ENCODE peak calls at places on chromosomes 16 and 17, in six cellular contexts. J, N, T, Z, R and Y are unnamed samples.

GRCh38 chr17:78230996-78231931 is at the start of gene TMEM235:
- DNase-seq in J (no peak), N (no peak), T (no peak), Z (no peak), R (no peak), Y (no peak)

GRCh38 chr17:82985973-82986372 is 93.4 kb upstream of the METRNL start:
- DNase-seq in J (no peak), N (no peak), T (no peak), Z (no peak), R (no peak), Y (no peak)

GRCh38 chr16:70662991-70663523 is 16.7 kb downstream of the IL34 start:
- DNase-seq in J (no peak), N (no peak), T (no peak), Z (no peak), R (no peak), Y (no peak)

GRCh38 chr17:75036643-75037268 is 10.0 kb downstream of the ATP5PD start:
- DNase-seq in J (no peak), N (peak; percentile 97), T (peak; percentile 90), Z (no peak), R (no peak), Y (no peak)

GRCh38 chr17:80609757-80610156 is 65.1 kb downstream of the RPTOR start:
- DNase-seq in J (no peak), N (no peak), T (no peak), Z (no peak), R (no peak), Y (no peak)

GRCh38 chr16:50260206-50261159 is 5.9 kb upstream of the ADCY7 start:
- DNase-seq in J (no peak), N (no peak), T (no peak), Z (no peak), R (no peak), Y (no peak)

GRCh38 chr17:50661348-50661747 is 26.7 kb downstream of the ABCC3 start:
- DNase-seq in J (no peak), N (no peak), T (no peak), Z (no peak), R (no peak), Y (no peak)

GRCh38 chr16:48350716-48351115 is 34.5 kb downstream of the SIAH1 start:
- DNase-seq in J (no peak), N (no peak), T (no peak), Z (no peak), R (no peak), Y (no peak)

GRCh38 chr17:40615295-40615988 is 32.2 kb downstream of the SMARCE1 start:
- DNase-seq in J (peak; percentile 44), N (peak; percentile 53), T (no peak), Z (no peak), R (peak; percentile 43), Y (peak; percentile 73)

GRCh38 chr17:3911271-3912053 is 4.8 kb downstream of the P2RX1 start:
- DNase-seq in J (no peak), N (no peak), T (peak; percentile 52), Z (no peak), R (no peak), Y (no peak)

GRCh38 chr16:56851671-56852400 is 13.2 kb upstream of the SLC12A3 start:
- DNase-seq in J (no peak), N (peak; percentile 58), T (no peak), Z (no peak), R (no peak), Y (peak; percentile 48)

GRCh38 chr16:49550666-49551065 is 177.1 kb downstream of the C16orf78 start:
- DNase-seq in J (no peak), N (no peak), T (no peak), Z (no peak), R (no peak), Y (no peak)

GRCh38 chr17:63996430-63997182 is 1.5 kb upstream of the PRR29 start:
- DNase-seq in J (no peak), N (no peak), T (no peak), Z (no peak), R (no peak), Y (no peak)